ENCODE peak calls at places on chromosomes 5 and 9, in four cellular contexts. A is GM23338, P is MCF 10A, J is endothelial cell. G is an unnamed sample.

GRCh38 chr9:92561374-92562329 is 25.9 kb upstream of the ECM2 start:
- DNase-seq in A (no peak), P (no peak), J (no peak), G (no peak)

GRCh38 chr5:171226864-171227263 is 82.2 kb upstream of the TLX3 start:
- DNase-seq in A (no peak), P (no peak), J (no peak), G (no peak)

GRCh38 chr9:134707031-134707680 is 65.6 kb downstream of the COL5A1 start:
- DNase-seq in A (no peak), P (no peak), J (no peak), G (peak; percentile 36)

GRCh38 chr9:88559661-88560060 is 24.7 kb downstream of the NXNL2 start:
- DNase-seq in A (no peak), P (no peak), J (no peak), G (no peak)

GRCh38 chr5:176995896-176996767 is 10.4 kb downstream of the UIMC1 start:
- DNase-seq in A (no peak), P (peak; percentile 56), J (no peak), G (no peak)

GRCh38 chr5:154269414-154269813 is 78.9 kb downstream of the GALNT10 start:
- DNase-seq in A (no peak), P (no peak), J (no peak), G (no peak)

GRCh38 chr5:4027335-4027734 is 431.7 kb downstream of the IRX1 start:
- DNase-seq in A (no peak), P (no peak), J (no peak), G (no peak)

GRCh38 chr5:146007270-146007669 is 70.9 kb downstream of the SH3RF2 start:
- DNase-seq in A (peak; percentile 34), P (peak; percentile 33), J (no peak), G (no peak)

GRCh38 chr5:179146277-179146676 is 86.1 kb downstream of the ZNF354C start:
- DNase-seq in A (no peak), P (no peak), J (no peak), G (no peak)

GRCh38 chr5:100790170-100790665 is 112.9 kb downstream of the ST8SIA4 start:
- DNase-seq in A (peak; percentile 60), P (no peak), J (peak; percentile 6), G (no peak)
- TF ChIP-seq CTCF in A (peak; percentile 35), P (no peak), J (no peak), G (no peak)

GRCh38 chr5:163309850-163310365 is 127.5 kb upstream of the CCNG1 start:
- DNase-seq in A (no peak), P (no peak), J (no peak), G (no peak)

GRCh38 chr5:163305655-163306054 is 131.7 kb upstream of the CCNG1 start:
- DNase-seq in A (no peak), P (no peak), J (no peak), G (no peak)

GRCh38 chr5:163310992-163311391 is 126.4 kb upstream of the CCNG1 start:
- DNase-seq in A (no peak), P (no peak), J (no peak), G (no peak)

GRCh38 chr5:163306421-163306820 is 131.0 kb upstream of the CCNG1 start:
- DNase-seq in A (peak; percentile 62), P (peak; percentile 55), J (no peak), G (no peak)
- TF ChIP-seq CTCF in A (peak; percentile 69), P (peak; percentile 33), J (peak; percentile 50), G (peak; percentile 16)

GRCh38 chr5:159440948-159441347 is 110.7 kb upstream of the IL12B start:
- DNase-seq in A (no peak), P (no peak), J (no peak), G (no peak)

GRCh38 chr5:159442210-159442850 is 112.0 kb upstream of the IL12B start:
- DNase-seq in A (peak; percentile 53), P (no peak), J (no peak), G (no peak)

GRCh38 chr5:159439002-159439401 is 108.7 kb upstream of the IL12B start:
- DNase-seq in A (no peak), P (no peak), J (no peak), G (no peak)

GRCh38 chr5:159441441-159441840 is 111.2 kb upstream of the IL12B start:
- DNase-seq in A (peak; percentile 68), P (peak; percentile 43), J (peak; percentile 41), G (no peak)

GRCh38 chr5:159440235-159440634 is 109.9 kb upstream of the IL12B start:
- DNase-seq in A (peak; percentile 14), P (no peak), J (no peak), G (no peak)
- TF ChIP-seq CTCF in A (peak; percentile 28), P (no peak), J (no peak), G (no peak)

GRCh38 chr9:97726716-97727115 is 29.6 kb upstream of the XPA start:
- DNase-seq in A (no peak), P (no peak), J (no peak), G (no peak)

GRCh38 chr9:97721396-97721795 is 24.3 kb upstream of the XPA start:
- DNase-seq in A (no peak), P (no peak), J (no peak), G (no peak)

GRCh38 chr9:97722331-97722730 is 25.2 kb upstream of the XPA start:
- DNase-seq in A (no peak), P (no peak), J (no peak), G (no peak)

GRCh38 chr9:97717866-97718265 is 20.7 kb upstream of the XPA start:
- DNase-seq in A (no peak), P (no peak), J (no peak), G (no peak)

DNA sequence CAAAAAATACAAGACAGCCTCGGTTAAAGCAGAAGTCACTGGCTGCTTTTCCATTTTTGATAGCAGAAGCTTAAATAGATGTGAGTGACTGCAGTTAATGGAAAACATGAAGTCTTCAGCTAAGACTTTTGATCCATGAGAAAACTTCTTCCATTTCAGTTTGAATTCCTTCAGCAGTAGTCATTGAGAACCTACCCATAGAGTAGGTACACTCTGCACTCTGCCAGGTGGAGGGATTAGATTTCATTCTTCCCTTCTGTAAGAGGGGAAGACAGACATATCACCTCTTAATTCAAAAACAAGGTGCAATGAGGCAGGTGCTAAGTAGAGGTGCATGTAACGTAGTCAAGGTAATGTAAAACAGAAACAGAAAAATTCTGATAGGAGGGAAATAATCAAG is 26.7 kb upstream of the XPA start:
- DNase-seq in A (no peak), P (no peak), J (no peak), G (no peak)
- TF ChIP-seq CTCF in A (no peak), P (no peak), J (no peak), G (no peak)

GRCh38 chr9:37060821-37061220 is 26.8 kb upstream of the PAX5 start:
- DNase-seq in A (no peak), P (no peak), J (no peak), G (no peak)

GRCh38 chr9:37054513-37054776 is 20.4 kb upstream of the PAX5 start:
- DNase-seq in A (no peak), P (no peak), J (no peak), G (no peak)

GRCh38 chr9:37056086-37056485 is 22.0 kb upstream of the PAX5 start:
- DNase-seq in A (no peak), P (no peak), J (no peak), G (no peak)

GRCh38 chr9:37053684-37054512 is 19.8 kb upstream of the PAX5 start:
- DNase-seq in A (peak; percentile 41), P (no peak), J (no peak), G (no peak)

GRCh38 chr9:37056521-37056920 is 22.5 kb upstream of the PAX5 start:
- DNase-seq in A (peak; percentile 35), P (no peak), J (no peak), G (no peak)
- TF ChIP-seq CTCF in A (no peak), P (no peak), J (no peak), G (no peak)

GRCh38 chr5:138725153-138725884 is 27.9 kb upstream of the CTNNA1 start:
- DNase-seq in A (peak; percentile 93), P (peak; percentile 100), J (peak; percentile 15), G (no peak)
- TF ChIP-seq CTCF in A (peak; percentile 73), P (peak; percentile 55), J (no peak), G (peak; percentile 29)

DNA sequence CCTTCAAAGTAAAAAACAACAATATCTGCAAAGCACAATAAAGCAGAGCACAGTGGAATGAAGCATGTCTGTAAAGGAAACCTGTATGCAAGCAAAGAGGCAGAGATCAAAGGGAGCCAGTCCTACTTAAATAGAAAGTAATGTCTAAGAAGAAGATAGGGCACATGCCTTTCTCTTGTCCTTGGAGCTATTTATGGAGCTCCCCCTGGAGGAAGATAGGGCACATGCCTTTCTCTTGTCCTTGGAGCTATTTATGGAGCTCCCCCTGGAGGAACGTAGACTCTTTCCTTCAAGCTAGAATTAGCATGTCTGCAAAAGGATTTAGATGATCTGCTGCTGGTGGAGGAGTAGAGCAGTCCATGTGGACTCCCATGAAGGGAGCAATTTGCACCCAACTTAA is 168.1 kb upstream of the RASEF start:
- DNase-seq in A (peak; percentile 83), P (peak; percentile 61), J (peak; percentile 15), G (no peak)
- TF ChIP-seq CTCF in A (peak; percentile 79), P (peak; percentile 48), J (peak; percentile 43), G (no peak)

GRCh38 chr9:90774682-90775081 is 26.9 kb upstream of the SYK start:
- DNase-seq in A (peak; percentile 10), P (no peak), J (no peak), G (no peak)
- TF ChIP-seq CTCF in A (peak; percentile 54), P (no peak), J (no peak), G (no peak)

GRCh38 chr9:1115370-1115769 is 65.2 kb downstream of the DMRT2 start:
- DNase-seq in A (no peak), P (no peak), J (no peak), G (no peak)

GRCh38 chr9:1125741-1126140 is 75.6 kb downstream of the DMRT2 start:
- DNase-seq in A (no peak), P (peak; percentile 40), J (no peak), G (no peak)

GRCh38 chr9:1117439-1117838 is 67.3 kb downstream of the DMRT2 start:
- DNase-seq in A (no peak), P (no peak), J (no peak), G (no peak)

GRCh38 chr9:1120500-1120899 is 70.3 kb downstream of the DMRT2 start:
- DNase-seq in A (peak; percentile 19), P (peak; percentile 9), J (no peak), G (no peak)
- TF ChIP-seq CTCF in A (no peak), P (no peak), J (no peak), G (no peak)

G was measured in upper lobe of left lung.